ENCODE peak calls at places on chromosomes 6 and 20, in nine cellular contexts. W, T, B, E, S, H, D, R and P are unnamed samples.

GRCh38 chr6:164563866-164564265 is 745.5 kb downstream of the C6orf118 start:
- DNase-seq in W (no peak), B (no peak), H (no peak), T (no peak), D (no peak), S (no peak), E (no peak), R (no peak), P (no peak)

GRCh38 chr6:111950661-111951426 is 77.6 kb upstream of the FYN start:
- DNase-seq in E (no peak), S (no peak), D (peak), W (peak), H (no peak), T (peak), R (no peak), B (no peak), P (no peak)

GRCh38 chr6:72739368-72739779 is 117.5 kb downstream of the KCNQ5 start:
- DNase-seq in D (no peak), T (no peak), H (no peak), R (no peak), E (no peak), W (no peak), S (no peak), B (no peak), P (no peak)

GRCh38 chr6:7341989-7342742 is 29.2 kb upstream of the SSR1 start:
- DNase-seq in B (no peak), W (no peak), E (no peak), T (no peak), S (no peak), R (no peak), H (no peak), D (no peak), P (no peak)

GRCh38 chr20:52294106-52294628 is 102.6 kb upstream of the ZFP64 start:
- DNase-seq in H (no peak), D (no peak), R (no peak), W (no peak), B (no peak), E (no peak), T (peak), S (no peak), P (no peak)

GRCh38 chr20:9403481-9403880 is 110.9 kb upstream of the LAMP5 start:
- DNase-seq in W (no peak), R (no peak), H (no peak), E (no peak), B (no peak), S (no peak), D (no peak), T (no peak), P (no peak)

GRCh38 chr6:135922170-135922569 is 70.7 kb downstream of the PDE7B start:
- DNase-seq in E (peak), T (peak), S (no peak), W (no peak), B (no peak), D (no peak), R (peak), H (no peak), P (no peak)

GRCh38 chr20:57707849-57708693 is 1.7 kb downstream of the PMEPA1 start:
- DNase-seq in W (no peak), B (no peak), T (no peak), S (no peak), H (no peak), R (no peak), E (no peak), D (no peak), P (no peak)

GRCh38 chr6:136701011-136701410 is 91.3 kb downstream of the MAP3K5 start:
- DNase-seq in B (no peak), E (no peak), R (no peak), S (no peak), W (no peak), T (no peak), H (no peak), D (no peak), P (no peak)

GRCh38 chr6:6856538-6857523 is 250.9 kb upstream of the RREB1 start:
- DNase-seq in B (no peak), H (peak), S (peak), W (peak), R (peak), D (peak), T (peak), E (no peak), P (no peak)

GRCh38 chr20:46343358-46344357 is 35.4 kb upstream of the CDH22 start:
- DNase-seq in D (peak), B (no peak), T (no peak), W (no peak), E (no peak), H (no peak), R (no peak), S (no peak), P (no peak)
- TF ChIP-seq CTCF in D (no peak), B (no peak), T (no peak), W (no peak), E (no peak), H (no peak), R (no peak), S (no peak), P (no peak)

DNA sequence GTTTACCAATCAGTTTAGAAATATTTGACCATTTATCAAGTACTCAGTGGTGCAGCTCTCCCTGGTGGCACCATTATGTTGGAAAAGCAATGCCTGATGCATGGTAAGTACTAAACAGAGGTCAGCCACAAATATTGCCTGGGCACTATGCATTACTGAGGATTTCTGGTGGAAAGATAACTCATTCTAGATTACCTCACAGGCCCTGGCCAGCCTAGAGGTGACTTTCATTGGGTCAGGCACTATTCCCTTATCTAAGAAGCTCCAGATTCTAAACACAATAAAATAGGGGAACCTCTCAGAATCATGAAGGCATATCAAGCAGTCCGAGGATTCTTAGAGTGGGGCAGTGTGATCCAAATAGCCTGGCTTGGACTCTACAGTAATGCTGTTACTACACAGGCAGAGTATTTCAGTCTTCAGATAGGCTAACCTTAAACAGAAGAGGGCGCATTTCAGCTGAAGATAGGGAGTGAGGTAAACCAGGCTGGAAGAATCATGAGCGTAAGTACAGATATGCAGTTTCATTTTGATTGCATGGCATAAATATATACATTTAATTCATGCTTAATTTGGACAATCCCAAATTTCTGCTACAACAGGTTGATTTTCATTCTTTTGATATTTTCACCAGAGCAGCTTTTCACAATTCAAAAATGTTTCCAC is 12.1 kb downstream of the LGSN start:
- DNase-seq in W (no peak), B (peak), S (no peak), T (peak), R (peak), E (no peak), H (no peak), D (no peak), P (no peak)
- TF ChIP-seq CTCF in W (peak), B (no peak), S (no peak), T (peak), R (peak), E (peak), H (peak), D (peak), P (peak)

GRCh38 chr6:87241304-87241703 is 81.1 kb upstream of the SMIM8 start:
- DNase-seq in W (no peak), E (no peak), H (no peak), B (no peak), T (no peak), S (no peak), R (no peak), D (no peak), P (no peak)
- TF ChIP-seq CTCF in W (no peak), E (no peak), H (no peak), B (no peak), T (no peak), S (no peak), R (no peak), D (no peak), P (no peak)

GRCh38 chr6:33665957-33666356 is 44.8 kb downstream of the ITPR3 start:
- DNase-seq in H (no peak), T (no peak), R (no peak), E (no peak), B (no peak), S (no peak), D (peak), W (no peak), P (no peak)
- TF ChIP-seq CTCF in H (no peak), T (no peak), R (no peak), E (no peak), B (no peak), S (no peak), D (no peak), W (no peak), P (no peak)

DNA sequence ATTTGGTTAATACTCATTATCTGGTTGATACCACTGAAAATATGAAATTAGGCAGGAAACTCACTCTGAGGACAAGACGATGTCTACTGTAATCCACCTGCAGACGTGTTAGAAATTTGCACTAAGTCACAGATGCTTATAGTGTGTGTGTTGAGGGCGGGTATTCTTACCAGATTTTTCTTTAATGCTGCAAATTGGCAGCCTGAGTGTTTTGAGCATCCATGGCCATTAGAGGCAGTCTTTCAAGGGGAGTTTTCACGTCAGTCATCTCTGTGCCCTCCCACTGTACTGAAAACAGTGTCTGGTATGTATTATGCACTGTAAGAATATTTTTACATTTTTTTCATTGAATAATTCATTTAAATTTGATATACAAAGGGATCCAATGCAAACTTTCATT is 266.5 kb upstream of the QKI start:
- DNase-seq in E (no peak), D (no peak), B (no peak), T (peak), H (no peak), W (no peak), R (no peak), S (no peak), P (no peak)
- TF ChIP-seq CTCF in E (no peak), D (no peak), B (no peak), T (peak), H (no peak), W (no peak), R (no peak), S (no peak), P (no peak)

DNA sequence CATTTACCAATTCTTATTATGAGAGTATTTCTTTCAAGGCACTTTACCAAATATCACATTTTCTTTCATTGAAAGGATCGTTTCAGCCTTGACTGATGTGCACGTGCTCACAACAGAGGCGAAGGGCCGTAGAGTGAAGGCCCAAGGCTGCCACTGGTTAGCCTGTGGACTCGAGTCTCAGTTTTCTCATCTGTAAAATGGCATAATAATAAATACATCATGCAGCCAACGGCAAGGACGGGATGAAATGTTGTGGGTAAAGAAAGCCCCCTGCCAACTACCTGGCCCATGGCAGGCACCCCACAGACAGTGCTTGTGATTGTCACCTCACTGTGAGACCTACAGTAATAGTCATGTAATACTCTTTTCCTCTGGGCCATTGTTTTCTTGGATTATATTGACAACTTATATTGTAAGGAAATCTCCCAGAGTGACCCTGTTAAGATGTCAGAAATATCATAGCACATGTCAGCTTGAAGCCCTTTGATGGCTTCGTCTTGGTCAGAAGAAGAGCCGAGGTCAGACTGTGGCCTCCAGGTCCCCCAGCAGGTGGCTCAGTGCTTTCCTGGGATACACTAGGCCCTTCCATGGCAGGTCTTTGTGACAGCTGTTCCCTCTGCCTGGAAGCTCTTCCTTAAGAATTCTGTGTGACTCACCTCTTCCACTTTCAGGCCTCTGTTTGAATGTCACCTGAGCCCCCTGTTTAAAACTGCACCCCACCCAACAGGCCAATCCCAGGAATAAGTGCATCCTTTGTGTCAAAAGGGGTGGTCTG is 36.3 kb downstream of the FAM50B start:
- DNase-seq in S (no peak), R (no peak), W (no peak), H (no peak), T (no peak), D (no peak), B (peak), E (no peak), P (no peak)
- TF ChIP-seq CTCF in S (no peak), R (peak), W (peak), H (peak), T (peak), D (peak), B (no peak), E (peak), P (no peak)

GRCh38 chr6:16394651-16395050 is 156.3 kb downstream of the GMPR start:
- DNase-seq in R (no peak), S (no peak), T (no peak), W (no peak), E (no peak), H (no peak), D (no peak), B (no peak), P (no peak)

GRCh38 chr6:16392010-16392409 is 153.6 kb downstream of the GMPR start:
- DNase-seq in R (no peak), T (peak), H (no peak), S (no peak), D (no peak), W (no peak), B (no peak), E (no peak), P (no peak)

GRCh38 chr6:16391451-16391912 is 153.1 kb downstream of the GMPR start:
- DNase-seq in D (no peak), H (no peak), E (peak), B (no peak), S (no peak), T (peak), W (no peak), R (no peak), P (no peak)

GRCh38 chr6:16396497-16397319 is 158.3 kb downstream of the GMPR start:
- DNase-seq in T (no peak), H (no peak), D (no peak), S (no peak), E (no peak), W (no peak), B (no peak), R (no peak), P (no peak)

DNA sequence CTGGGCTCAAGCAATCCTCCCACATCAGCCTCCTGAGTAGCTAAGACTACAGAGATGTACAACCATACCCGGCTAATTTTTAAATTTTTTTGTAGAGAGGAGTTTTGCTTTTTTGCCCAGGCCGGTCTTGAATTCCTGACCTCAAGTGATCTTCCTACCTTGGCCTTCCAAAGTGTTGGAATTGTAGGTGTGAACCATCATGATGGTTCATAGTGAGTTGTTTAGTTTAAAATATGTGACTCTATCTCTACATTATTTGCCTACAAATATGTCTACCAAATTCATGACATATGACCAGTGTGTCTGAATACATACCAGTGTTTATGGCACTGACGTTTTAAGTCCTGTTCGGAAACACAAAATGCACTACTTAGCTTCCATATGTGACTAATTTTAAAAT is 154.9 kb downstream of the GMPR start:
- DNase-seq in R (no peak), B (no peak), E (no peak), W (no peak), T (no peak), S (no peak), D (no peak), H (no peak), P (no peak)
- TF ChIP-seq CTCF in R (no peak), B (no peak), E (no peak), W (no peak), T (no peak), S (no peak), D (no peak), H (no peak), P (no peak)

GRCh38 chr6:1422290-1422689 is 32.9 kb downstream of the FOXF2 start:
- DNase-seq in S (no peak), D (no peak), T (no peak), R (no peak), E (no peak), H (no peak), W (no peak), B (no peak), P (no peak)

GRCh38 chr6:1426416-1426815 is 37.0 kb downstream of the FOXF2 start:
- DNase-seq in H (no peak), B (no peak), S (no peak), E (no peak), D (no peak), T (no peak), R (no peak), W (no peak), P (no peak)

GRCh38 chr6:1420382-1420781 is 31.0 kb downstream of the FOXF2 start:
- DNase-seq in H (no peak), D (no peak), W (no peak), E (no peak), B (no peak), S (no peak), R (no peak), T (no peak), P (no peak)

GRCh38 chr6:1423578-1423977 is 34.2 kb downstream of the FOXF2 start:
- DNase-seq in H (no peak), B (no peak), E (no peak), R (no peak), W (no peak), T (no peak), D (no peak), S (no peak), P (no peak)

DNA sequence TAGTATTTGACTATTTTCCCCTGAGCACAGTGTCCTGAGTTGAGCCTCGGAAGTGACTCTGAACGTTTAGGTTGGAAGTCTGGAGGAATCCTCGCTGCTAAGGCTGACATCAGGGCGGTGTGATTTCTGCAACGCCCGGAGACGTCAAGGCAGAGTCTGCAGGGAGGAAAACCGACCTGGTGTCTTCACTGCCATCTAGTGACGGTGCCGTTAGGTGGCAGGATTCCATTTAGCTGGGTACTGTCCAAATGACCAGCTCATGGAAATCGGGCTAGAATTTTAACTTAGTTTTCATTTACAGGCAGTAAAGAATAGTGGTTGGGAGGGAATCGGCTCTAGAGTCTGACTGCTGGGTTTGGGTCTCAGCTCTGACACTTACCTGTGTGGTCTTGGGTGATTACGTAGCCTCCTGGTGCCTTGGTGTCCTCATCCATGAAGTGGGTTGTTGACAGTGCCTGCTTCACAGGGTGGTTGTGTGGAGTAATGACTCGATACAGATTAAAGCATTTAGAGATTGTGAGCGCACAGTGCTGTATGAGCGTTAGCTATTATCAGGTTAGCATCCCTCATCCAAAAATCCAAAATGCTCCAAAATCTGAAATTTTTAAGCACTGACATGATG is 35.0 kb downstream of the FOXF2 start:
- DNase-seq in R (peak), B (peak), D (no peak), S (no peak), E (no peak), T (peak), W (no peak), H (peak), P (peak)
- TF ChIP-seq CTCF in R (peak), B (peak), D (peak), S (no peak), E (peak), T (peak), W (peak), H (peak), P (peak)